ENCODE peak calls at places on chromosomes 2 and 18, in four cellular contexts. G is AG10803, U is A172, K is lower lobe of right lung. X is an unnamed sample.
A peak's percentile ranks its signal among the peaks of the same experiment; 100 is the strongest.

GRCh38 chr2:48417843-48418838 is 111.8 kb upstream of the STON1 start:
- DNase-seq in G (no peak), K (no peak), U (no peak), X (no peak)

GRCh38 chr2:191927991-191928390 is 81.1 kb upstream of the CAVIN2 start:
- DNase-seq in K (no peak), U (peak; percentile 62), G (peak; percentile 79), X (no peak)

GRCh38 chr2:25586726-25587144 is 86.6 kb downstream of the DTNB start:
- DNase-seq in K (no peak), G (peak; percentile 12), U (no peak), X (no peak)

GRCh38 chr18:80243204-80243603 is 4.1 kb downstream of the PARD6G start:
- DNase-seq in K (no peak), U (no peak), G (no peak), X (no peak)

GRCh38 chr2:40372586-40372985 is 79.3 kb downstream of the SLC8A1 start:
- DNase-seq in K (no peak), G (peak; percentile 86), U (no peak), X (no peak)

GRCh38 chr2:13572466-13572865 is 855.7 kb downstream of the TRIB2 start:
- DNase-seq in K (no peak), G (no peak), U (peak; percentile 42), X (no peak)

GRCh38 chr2:225002656-225003045 is 39.6 kb downstream of the DOCK10 start:
- DNase-seq in K (no peak), U (peak; percentile 33), G (no peak), X (no peak)

GRCh38 chr2:102101097-102101843 is 41.3 kb upstream of the IL1R1 start:
- DNase-seq in G (no peak), U (no peak), K (no peak), X (no peak)

GRCh38 chr2:231219289-231219688 is 20.9 kb downstream of the ARMC9 start:
- DNase-seq in U (no peak), G (no peak), K (no peak), X (no peak)

GRCh38 chr2:763766-764525 is 86.7 kb upstream of the TMEM18 start:
- DNase-seq in U (no peak), K (no peak), G (peak; percentile 33), X (peak; percentile 13)

GRCh38 chr2:174025271-174026121 is 60.3 kb upstream of the SP3 start:
- DNase-seq in K (peak; percentile 78), U (no peak), G (peak; percentile 96), X (no peak)